ENCODE peak calls at places on chromosomes 16 and 17, in seven cellular contexts. C is D721Med, B is transverse colon, Q is PC-3, Z is mucosa of descending colon, F is mammary epithelial cell, P is nephron progenitor cell. S is an unnamed sample.

GRCh38 chr16:16120044-16120381 is 103.3 kb downstream of the ABCC6 start:
- DNase-seq in C (no peak), B (peak; percentile 36), Q (no peak), Z (peak; percentile 43), F (no peak), P (no peak), S (no peak)

GRCh38 chr17:57121308-57122042 is 36.4 kb downstream of the AKAP1 start:
- DNase-seq in C (no peak), B (no peak), Q (peak; percentile 63), Z (no peak), F (no peak), P (peak; percentile 66), S (peak; percentile 29)

GRCh38 chr17:57940217-57940616 is 15.0 kb downstream of the CUEDC1 start:
- DNase-seq in C (no peak), B (no peak), Q (no peak), Z (no peak), F (no peak), P (no peak), S (no peak)

GRCh38 chr17:6913608-6914443 is 82.0 kb upstream of the ALOX12 start:
- DNase-seq in C (peak; percentile 40), B (peak; percentile 75), Q (peak; percentile 8), Z (peak; percentile 84), F (no peak), P (peak; percentile 83), S (peak; percentile 61)

GRCh38 chr17:30005709-30006320 is 64.4 kb downstream of the EFCAB5 start:
- DNase-seq in C (no peak), B (no peak), Q (peak; percentile 25), Z (no peak), F (peak; percentile 11), P (no peak), S (no peak)

GRCh38 chr17:80265205-80266068 is 4.8 kb downstream of the RNF213 start:
- DNase-seq in C (no peak), B (no peak), Q (no peak), Z (peak; percentile 36), F (no peak), P (no peak), S (no peak)

GRCh38 chr16:58402796-58403195 is 10.5 kb downstream of the GINS3 start:
- DNase-seq in C (no peak), B (no peak), Q (no peak), Z (no peak), F (no peak), P (no peak), S (no peak)

GRCh38 chr17:6455321-6455705 is 11.1 kb downstream of the PIMREG start:
- DNase-seq in C (no peak), B (peak; percentile 62), Q (no peak), Z (peak; percentile 56), F (no peak), P (peak; percentile 64), S (no peak)

GRCh38 chr17:17494499-17495447 is 1.4 kb downstream of the RASD1 start:
- DNase-seq in C (no peak), B (peak; percentile 50), Q (peak; percentile 60), Z (peak; percentile 52), F (no peak), P (peak; percentile 72), S (no peak)

GRCh38 chr17:64340557-64340956 is 50.1 kb downstream of the PECAM1 start:
- DNase-seq in C (no peak), B (no peak), Q (no peak), Z (no peak), F (no peak), P (no peak), S (no peak)

GRCh38 chr17:2087597-2088211 is 32.8 kb downstream of the HIC1 start:
- DNase-seq in C (no peak), B (peak; percentile 41), Q (no peak), Z (peak; percentile 62), F (no peak), P (peak; percentile 34), S (no peak)

GRCh38 chr16:4298761-4299522 is 16.9 kb upstream of the GLIS2 start:
- DNase-seq in C (no peak), B (peak; percentile 88), Q (peak; percentile 89), Z (peak; percentile 83), F (peak; percentile 88), P (peak; percentile 62), S (peak; percentile 97)

GRCh38 chr17:7136266-7136877 is 21.8 kb upstream of the ASGR2 start:
- DNase-seq in C (no peak), B (peak; percentile 78), Q (peak; percentile 76), Z (peak; percentile 91), F (peak; percentile 36), P (peak; percentile 80), S (peak; percentile 63)

GRCh38 chr17:55327225-55328088 is 62.7 kb downstream of the HLF start:
- DNase-seq in C (no peak), B (peak; percentile 20), Q (peak; percentile 14), Z (peak; percentile 35), F (peak; percentile 24), P (no peak), S (peak; percentile 7)

GRCh38 chr16:75065808-75066149 is 50.8 kb downstream of the LDHD start:
- DNase-seq in C (no peak), B (peak; percentile 28), Q (peak; percentile 13), Z (peak; percentile 48), F (no peak), P (no peak), S (no peak)

GRCh38 chr16:57444711-57445110 is 2.5 kb downstream of the CIAPIN1 start:
- DNase-seq in C (no peak), B (no peak), Q (no peak), Z (no peak), F (no peak), P (no peak), S (no peak)

GRCh38 chr16:30737794-30738648 is 10.2 kb upstream of the PHKG2 start:
- DNase-seq in C (no peak), B (no peak), Q (no peak), Z (no peak), F (no peak), P (no peak), S (no peak)

GRCh38 chr17:43309505-43310329 is 75.9 kb upstream of the RNU2-1 start:
- DNase-seq in C (no peak), B (no peak), Q (no peak), Z (no peak), F (peak; percentile 10), P (no peak), S (no peak)

GRCh38 chr17:82858376-82859126 is 18.7 kb upstream of the ZNF750 start:
- DNase-seq in C (no peak), B (no peak), Q (peak; percentile 88), Z (no peak), F (peak; percentile 87), P (no peak), S (peak; percentile 74)

GRCh38 chr16:79008036-79008868 is 592.3 kb downstream of the MAF start:
- DNase-seq in C (no peak), B (no peak), Q (no peak), Z (no peak), F (no peak), P (no peak), S (no peak)
- TF ChIP-seq CTCF in C (no peak), B (no peak), Q (no peak), Z (no peak), F (no peak), P (no peak), S (no peak)

DNA sequence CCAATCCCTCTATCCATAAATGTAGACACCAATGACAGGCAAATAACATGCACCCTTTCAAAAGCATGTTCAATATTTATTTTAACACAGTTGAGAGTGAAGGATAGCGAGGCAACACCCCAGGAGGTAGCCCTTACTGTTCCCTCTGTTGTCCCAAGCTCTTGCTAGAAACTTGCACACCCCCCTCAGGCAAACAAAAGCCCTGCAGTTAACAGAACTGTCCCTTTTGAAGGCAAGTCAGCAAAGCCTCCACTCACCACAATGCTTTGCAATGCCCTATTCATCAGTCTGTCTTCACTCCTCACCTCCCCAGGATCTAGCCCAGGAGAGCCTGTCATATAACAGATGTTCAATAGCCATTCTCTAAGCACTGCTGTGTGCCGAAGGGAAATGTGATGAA is 3.5 kb upstream of the CNEP1R1 start:
- DNase-seq in C (no peak), B (no peak), Q (no peak), Z (no peak), F (peak; percentile 3), P (no peak), S (no peak)
- TF ChIP-seq CTCF in C (no peak), B (no peak), Q (no peak), Z (no peak), F (no peak), P (no peak), S (no peak)

DNA sequence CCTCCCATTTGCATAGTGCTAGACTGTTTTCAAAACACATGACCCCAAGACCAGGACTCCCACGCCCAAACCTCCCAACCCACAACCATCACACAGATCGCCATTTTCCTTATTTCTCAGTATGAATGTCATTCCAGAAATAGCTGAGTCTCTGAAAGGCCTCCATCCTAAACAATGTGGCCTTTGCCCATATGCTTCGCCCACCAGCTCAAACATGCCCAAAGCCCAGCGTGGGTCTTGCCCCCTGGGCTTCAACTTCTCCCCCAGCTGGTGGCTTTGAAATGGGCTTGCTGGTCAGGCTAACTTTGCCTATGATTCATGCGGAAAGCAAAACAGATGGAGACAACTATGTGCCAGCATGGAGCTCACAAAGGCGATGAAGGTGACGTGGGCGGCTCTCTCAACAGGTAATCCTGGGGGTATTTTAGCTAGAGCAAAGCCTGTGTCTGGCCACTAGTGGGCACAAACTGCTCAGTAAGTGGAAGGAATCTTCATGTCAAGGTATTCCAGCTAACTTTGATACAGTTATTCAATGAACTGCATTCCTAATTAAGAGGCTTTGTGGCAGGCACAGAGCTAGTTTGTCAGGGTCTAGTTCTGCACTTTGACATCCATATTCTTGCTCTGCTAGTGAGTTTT is 17.1 kb downstream of the PMP22 start:
- DNase-seq in C (no peak), B (no peak), Q (peak; percentile 62), Z (no peak), F (peak; percentile 83), P (no peak), S (no peak)
- TF ChIP-seq CTCF in C (no peak), B (no peak), Q (peak; percentile 89), Z (no peak), F (peak; percentile 95), P (peak; percentile 26), S (no peak)

GRCh38 chr16:84630446-84631152 is 12.7 kb upstream of the COTL1 start:
- DNase-seq in C (no peak), B (no peak), Q (no peak), Z (no peak), F (no peak), P (no peak), S (no peak)

GRCh38 chr16:84630009-84630408 is 12.1 kb upstream of the COTL1 start:
- DNase-seq in C (no peak), B (no peak), Q (no peak), Z (no peak), F (no peak), P (no peak), S (no peak)

GRCh38 chr16:84631153-84631466 is 13.2 kb upstream of the COTL1 start:
- DNase-seq in C (no peak), B (no peak), Q (no peak), Z (no peak), F (no peak), P (no peak), S (no peak)

GRCh38 chr16:84633622-84634021 is 14.7 kb upstream of the KLHL36 start:
- DNase-seq in C (no peak), B (no peak), Q (no peak), Z (no peak), F (no peak), P (no peak), S (no peak)

GRCh38 chr16:84631882-84632281 is 14.0 kb upstream of the COTL1 start:
- DNase-seq in C (no peak), B (no peak), Q (no peak), Z (no peak), F (no peak), P (no peak), S (no peak)
- TF ChIP-seq CTCF in C (no peak), B (no peak), Q (no peak), Z (no peak), F (no peak), P (no peak), S (no peak)

S was measured in Calu3.